ENCODE peak calls at places on chromosomes 4 and X, in four cellular contexts. One of them, this sample, is unnamed.
A peak's percentile ranks its signal among the peaks of the same experiment; 100 is the strongest.

GRCh38 chr4:48109413-48110263 is 24.4 kb downstream of the TXK start:
- DNase-seq in endothelial cell: peak; percentile 28
- DNase-seq in activated CD4-positive, alpha-beta T cell treated with anti-CD3 and anti-CD28 coated beads for 48 hours: no peak
- DNase-seq in mesenchymal stem cell: peak; percentile 46
- DNase-seq in this sample: no peak

GRCh38 chr4:129561886-129562285 is 465.9 kb downstream of the C4orf33 start:
- DNase-seq in endothelial cell: no peak
- DNase-seq in activated CD4-positive, alpha-beta T cell treated with anti-CD3 and anti-CD28 coated beads for 48 hours: no peak
- DNase-seq in mesenchymal stem cell: peak; percentile 6
- DNase-seq in this sample: no peak

GRCh38 chr4:41358626-41359025 is 101.9 kb downstream of the UCHL1 start:
- DNase-seq in endothelial cell: no peak
- DNase-seq in activated CD4-positive, alpha-beta T cell treated with anti-CD3 and anti-CD28 coated beads for 48 hours: no peak
- DNase-seq in mesenchymal stem cell: peak; percentile 24
- DNase-seq in this sample: no peak

GRCh38 chr4:185143596-185143969 is 517 bp downstream of the SLC25A4 start:
- DNase-seq in endothelial cell: no peak
- DNase-seq in activated CD4-positive, alpha-beta T cell treated with anti-CD3 and anti-CD28 coated beads for 48 hours: peak; percentile 32
- DNase-seq in mesenchymal stem cell: peak; percentile 32
- DNase-seq in this sample: peak; percentile 86

GRCh38 chrX:56343664-56344063 is 111.5 kb downstream of the KLF8 start:
- DNase-seq in endothelial cell: no peak
- DNase-seq in activated CD4-positive, alpha-beta T cell treated with anti-CD3 and anti-CD28 coated beads for 48 hours: no peak
- DNase-seq in mesenchymal stem cell: no peak
- DNase-seq in this sample: no peak

GRCh38 chr4:118282692-118283091 is 70.1 kb downstream of the PRSS12 start:
- DNase-seq in endothelial cell: no peak
- DNase-seq in activated CD4-positive, alpha-beta T cell treated with anti-CD3 and anti-CD28 coated beads for 48 hours: no peak
- DNase-seq in mesenchymal stem cell: no peak
- DNase-seq in this sample: no peak

GRCh38 chr4:76687730-76688441 is 210.1 kb downstream of the SOWAHB start:
- DNase-seq in endothelial cell: no peak
- DNase-seq in activated CD4-positive, alpha-beta T cell treated with anti-CD3 and anti-CD28 coated beads for 48 hours: no peak
- DNase-seq in mesenchymal stem cell: peak; percentile 18
- DNase-seq in this sample: no peak

GRCh38 chr4:26624042-26624441 is 40.2 kb downstream of the TBC1D19 start:
- DNase-seq in endothelial cell: no peak
- DNase-seq in activated CD4-positive, alpha-beta T cell treated with anti-CD3 and anti-CD28 coated beads for 48 hours: no peak
- DNase-seq in mesenchymal stem cell: peak; percentile 19
- DNase-seq in this sample: no peak

GRCh38 chr4:139800082-139800481 is 134.5 kb downstream of the MGST2 start:
- DNase-seq in endothelial cell: no peak
- DNase-seq in activated CD4-positive, alpha-beta T cell treated with anti-CD3 and anti-CD28 coated beads for 48 hours: no peak
- DNase-seq in mesenchymal stem cell: no peak
- DNase-seq in this sample: no peak

GRCh38 chr4:15656038-15656470 is 897 bp upstream of the FBXL5 start:
- DNase-seq in endothelial cell: no peak
- DNase-seq in activated CD4-positive, alpha-beta T cell treated with anti-CD3 and anti-CD28 coated beads for 48 hours: no peak
- DNase-seq in mesenchymal stem cell: no peak
- DNase-seq in this sample: no peak

GRCh38 chr4:12615822-12616221 is 868.3 kb downstream of the RAB28 start:
- DNase-seq in endothelial cell: no peak
- DNase-seq in activated CD4-positive, alpha-beta T cell treated with anti-CD3 and anti-CD28 coated beads for 48 hours: no peak
- DNase-seq in mesenchymal stem cell: no peak
- DNase-seq in this sample: no peak

GRCh38 chr4:146488495-146489174 is 33.1 kb downstream of the SLC10A7 start:
- DNase-seq in endothelial cell: no peak
- DNase-seq in activated CD4-positive, alpha-beta T cell treated with anti-CD3 and anti-CD28 coated beads for 48 hours: no peak
- DNase-seq in mesenchymal stem cell: no peak
- DNase-seq in this sample: no peak

GRCh38 chrX:1207496-1208025 is 4.9 kb downstream of the CRLF2 start:
- DNase-seq in endothelial cell: no peak
- DNase-seq in activated CD4-positive, alpha-beta T cell treated with anti-CD3 and anti-CD28 coated beads for 48 hours: no peak
- DNase-seq in mesenchymal stem cell: no peak
- DNase-seq in this sample: peak; percentile 39

GRCh38 chrX:118496763-118497079 is 1.1 kb downstream of the DOCK11 start:
- DNase-seq in endothelial cell: no peak
- DNase-seq in activated CD4-positive, alpha-beta T cell treated with anti-CD3 and anti-CD28 coated beads for 48 hours: no peak
- DNase-seq in mesenchymal stem cell: no peak
- DNase-seq in this sample: no peak

GRCh38 chr4:80831383-80832361 is 198.8 kb upstream of the BMP3 start:
- DNase-seq in endothelial cell: no peak
- DNase-seq in activated CD4-positive, alpha-beta T cell treated with anti-CD3 and anti-CD28 coated beads for 48 hours: no peak
- DNase-seq in mesenchymal stem cell: no peak
- DNase-seq in this sample: no peak

GRCh38 chr4:120557372-120557771 is 365.2 kb downstream of the PRDM5 start:
- DNase-seq in endothelial cell: no peak
- DNase-seq in activated CD4-positive, alpha-beta T cell treated with anti-CD3 and anti-CD28 coated beads for 48 hours: no peak
- DNase-seq in mesenchymal stem cell: peak; percentile 43
- DNase-seq in this sample: no peak

GRCh38 chr4:24434193-24434728 is 150.1 kb downstream of the DHX15 start:
- DNase-seq in endothelial cell: no peak
- DNase-seq in activated CD4-positive, alpha-beta T cell treated with anti-CD3 and anti-CD28 coated beads for 48 hours: no peak
- DNase-seq in mesenchymal stem cell: no peak
- DNase-seq in this sample: no peak

GRCh38 chrX:2501246-2502102 is 698 bp upstream of the DHRSX start:
- DNase-seq in endothelial cell: no peak
- DNase-seq in activated CD4-positive, alpha-beta T cell treated with anti-CD3 and anti-CD28 coated beads for 48 hours: no peak
- DNase-seq in mesenchymal stem cell: no peak
- DNase-seq in this sample: no peak

GRCh38 chr4:38774181-38774580 is 8.6 kb downstream of the TLR10 start:
- DNase-seq in endothelial cell: no peak
- DNase-seq in activated CD4-positive, alpha-beta T cell treated with anti-CD3 and anti-CD28 coated beads for 48 hours: no peak
- DNase-seq in mesenchymal stem cell: no peak
- DNase-seq in this sample: no peak

GRCh38 chrX:45351478-45351877 is 150.8 kb upstream of the DIPK2B start:
- DNase-seq in endothelial cell: no peak
- DNase-seq in activated CD4-positive, alpha-beta T cell treated with anti-CD3 and anti-CD28 coated beads for 48 hours: no peak
- DNase-seq in mesenchymal stem cell: peak; percentile 31
- DNase-seq in this sample: no peak

GRCh38 chr4:173748353-173748752 is 218.3 kb upstream of the HAND2 start:
- DNase-seq in endothelial cell: no peak
- DNase-seq in activated CD4-positive, alpha-beta T cell treated with anti-CD3 and anti-CD28 coated beads for 48 hours: no peak
- DNase-seq in mesenchymal stem cell: peak; percentile 41
- DNase-seq in this sample: no peak

GRCh38 chr4:98710831-98711230 is 52.4 kb upstream of the TSPAN5 start:
- DNase-seq in endothelial cell: no peak
- DNase-seq in activated CD4-positive, alpha-beta T cell treated with anti-CD3 and anti-CD28 coated beads for 48 hours: no peak
- DNase-seq in mesenchymal stem cell: peak; percentile 6
- DNase-seq in this sample: no peak

GRCh38 chrX:31423575-31424284 is 351.9 kb upstream of the FTHL17 start:
- DNase-seq in endothelial cell: peak; percentile 21
- DNase-seq in activated CD4-positive, alpha-beta T cell treated with anti-CD3 and anti-CD28 coated beads for 48 hours: peak; percentile 10
- DNase-seq in mesenchymal stem cell: peak; percentile 78
- DNase-seq in this sample: no peak

GRCh38 chr4:15182600-15183222 is 180.4 kb downstream of the CPEB2 start:
- DNase-seq in endothelial cell: no peak
- DNase-seq in activated CD4-positive, alpha-beta T cell treated with anti-CD3 and anti-CD28 coated beads for 48 hours: peak; percentile 54
- DNase-seq in mesenchymal stem cell: peak; percentile 32
- DNase-seq in this sample: no peak

GRCh38 chrX:80810365-80810978 is 795 bp upstream of the BRWD3 start:
- DNase-seq in endothelial cell: no peak
- DNase-seq in activated CD4-positive, alpha-beta T cell treated with anti-CD3 and anti-CD28 coated beads for 48 hours: no peak
- DNase-seq in mesenchymal stem cell: no peak
- DNase-seq in this sample: no peak

GRCh38 chr4:7020290-7020689 is 22.9 kb upstream of the TADA2B start:
- DNase-seq in endothelial cell: no peak
- DNase-seq in activated CD4-positive, alpha-beta T cell treated with anti-CD3 and anti-CD28 coated beads for 48 hours: no peak
- DNase-seq in mesenchymal stem cell: no peak
- DNase-seq in this sample: no peak

GRCh38 chr4:101527186-101527585 is 179.9 kb upstream of the PPP3CA start:
- DNase-seq in endothelial cell: no peak
- DNase-seq in activated CD4-positive, alpha-beta T cell treated with anti-CD3 and anti-CD28 coated beads for 48 hours: peak; percentile 73
- DNase-seq in mesenchymal stem cell: no peak
- DNase-seq in this sample: no peak

This sample was measured in ascending aorta.